ENCODE peak calls at places on chromosome 16, in nine cellular contexts. S is Calu3, Q is dorsolateral prefrontal cortex, G is AG04450, O is foreskin fibroblast, B is progenitor cell of endocrine pancreas, R is GM10248, U is Peyer's patch, H is stomach. N is an unnamed sample.

GRCh38 chr16:17345043-17345442 is 125.7 kb downstream of the XYLT1 start:
- DNase-seq in S (no peak), Q (no peak), G (peak; percentile 39), O (peak; percentile 42), B (no peak), R (no peak), U (no peak), H (no peak), N (no peak)

GRCh38 chr16:65285128-65286120 is 163.6 kb upstream of the CDH11 start:
- DNase-seq in S (no peak), Q (no peak), G (no peak), O (peak; percentile 45), B (no peak), R (no peak), U (no peak), H (no peak), N (no peak)

GRCh38 chr16:11297492-11298142 is 16.5 kb upstream of the PRM1 start:
- DNase-seq in S (peak; percentile 81), Q (peak; percentile 56), G (peak; percentile 33), O (peak; percentile 82), B (peak; percentile 26), R (peak; percentile 79), U (peak; percentile 66), H (peak; percentile 91), N (no peak)

GRCh38 chr16:83392743-83393142 is 415.0 kb upstream of the HSBP1 start:
- DNase-seq in S (no peak), Q (no peak), G (no peak), O (no peak), B (no peak), R (no peak), U (no peak), H (no peak), N (no peak)

GRCh38 chr16:67730326-67730725 is 11.2 kb upstream of the GFOD2 start:
- DNase-seq in S (no peak), Q (no peak), G (no peak), O (no peak), B (no peak), R (no peak), U (no peak), H (no peak), N (no peak)

GRCh38 chr16:28531777-28532744 is 6.7 kb downstream of the NUPR1 start:
- DNase-seq in S (peak; percentile 65), Q (no peak), G (no peak), O (peak; percentile 62), B (no peak), R (no peak), U (peak; percentile 85), H (peak; percentile 90), N (no peak)

GRCh38 chr16:815861-816260 is 15.3 kb upstream of the GNG13 start:
- DNase-seq in S (no peak), Q (no peak), G (no peak), O (no peak), B (no peak), R (no peak), U (no peak), H (no peak), N (no peak)

GRCh38 chr16:25111403-25112166 is at the start of gene LCMT1:
- DNase-seq in S (peak; percentile 92), Q (peak; percentile 73), G (peak; percentile 91), O (peak; percentile 98), B (peak; percentile 77), R (peak; percentile 96), U (peak; percentile 92), H (peak; percentile 92), N (peak; percentile 79)

GRCh38 chr16:8740775-8741355 is 56.6 kb downstream of the TMEM186 start:
- DNase-seq in S (no peak), Q (no peak), G (no peak), O (no peak), B (no peak), R (no peak), U (no peak), H (peak; percentile 55), N (no peak)

GRCh38 chr16:50522324-50522723 is 25.9 kb upstream of the NKD1 start:
- DNase-seq in S (no peak), Q (no peak), G (no peak), O (no peak), B (no peak), R (no peak), U (no peak), H (no peak), N (no peak)

DNA sequence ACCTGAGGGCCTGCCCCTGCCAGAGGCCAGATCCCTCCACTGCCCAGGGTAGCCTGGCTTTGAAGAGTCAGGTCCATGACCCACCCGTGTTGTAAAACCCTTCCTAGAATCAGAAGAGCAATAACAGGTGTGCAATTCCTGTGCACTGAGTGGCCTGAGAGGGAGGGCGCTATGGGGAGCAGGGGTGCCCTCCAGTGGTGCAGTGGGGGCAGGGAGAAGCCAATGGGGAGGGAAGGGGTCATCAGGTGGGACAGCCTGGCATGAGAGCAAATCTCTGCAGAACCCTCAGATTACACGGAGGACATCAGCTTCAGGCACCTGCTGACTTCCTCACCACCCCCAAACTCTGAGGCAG is 72.9 kb upstream of the ZNF469 start:
- DNase-seq in S (no peak), Q (no peak), G (no peak), O (no peak), B (no peak), R (no peak), U (no peak), H (no peak), N (no peak)
- TF ChIP-seq CTCF in S (peak; percentile 38), Q (no peak), G (peak; percentile 11), O (no peak), B (no peak), R (no peak), U (no peak), H (no peak), N (no peak)

DNA sequence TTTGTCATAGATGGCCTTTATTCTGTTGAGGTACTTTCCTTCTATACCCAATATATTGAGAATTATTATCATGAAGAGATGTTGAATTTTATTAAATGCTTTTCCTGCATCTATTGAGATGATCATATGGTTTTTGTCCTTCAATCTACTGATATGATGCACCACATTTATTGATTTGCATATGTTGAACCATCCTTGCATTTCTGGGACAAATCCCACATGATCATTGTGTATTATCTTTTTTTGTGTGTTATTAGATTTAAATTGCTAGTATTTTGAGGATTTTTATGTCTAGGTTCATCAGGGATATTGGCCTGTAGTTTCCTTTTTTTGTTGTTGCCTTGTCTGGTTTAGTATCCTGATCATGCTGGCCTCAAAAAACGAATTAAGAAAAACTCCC is 124.5 kb upstream of the CES5A start:
- DNase-seq in S (no peak), Q (no peak), G (no peak), O (no peak), B (no peak), R (no peak), U (no peak), H (no peak), N (no peak)
- TF ChIP-seq CTCF in S (no peak), Q (no peak), G (no peak), O (no peak), B (no peak), R (no peak), U (no peak), H (no peak), N (no peak)

DNA sequence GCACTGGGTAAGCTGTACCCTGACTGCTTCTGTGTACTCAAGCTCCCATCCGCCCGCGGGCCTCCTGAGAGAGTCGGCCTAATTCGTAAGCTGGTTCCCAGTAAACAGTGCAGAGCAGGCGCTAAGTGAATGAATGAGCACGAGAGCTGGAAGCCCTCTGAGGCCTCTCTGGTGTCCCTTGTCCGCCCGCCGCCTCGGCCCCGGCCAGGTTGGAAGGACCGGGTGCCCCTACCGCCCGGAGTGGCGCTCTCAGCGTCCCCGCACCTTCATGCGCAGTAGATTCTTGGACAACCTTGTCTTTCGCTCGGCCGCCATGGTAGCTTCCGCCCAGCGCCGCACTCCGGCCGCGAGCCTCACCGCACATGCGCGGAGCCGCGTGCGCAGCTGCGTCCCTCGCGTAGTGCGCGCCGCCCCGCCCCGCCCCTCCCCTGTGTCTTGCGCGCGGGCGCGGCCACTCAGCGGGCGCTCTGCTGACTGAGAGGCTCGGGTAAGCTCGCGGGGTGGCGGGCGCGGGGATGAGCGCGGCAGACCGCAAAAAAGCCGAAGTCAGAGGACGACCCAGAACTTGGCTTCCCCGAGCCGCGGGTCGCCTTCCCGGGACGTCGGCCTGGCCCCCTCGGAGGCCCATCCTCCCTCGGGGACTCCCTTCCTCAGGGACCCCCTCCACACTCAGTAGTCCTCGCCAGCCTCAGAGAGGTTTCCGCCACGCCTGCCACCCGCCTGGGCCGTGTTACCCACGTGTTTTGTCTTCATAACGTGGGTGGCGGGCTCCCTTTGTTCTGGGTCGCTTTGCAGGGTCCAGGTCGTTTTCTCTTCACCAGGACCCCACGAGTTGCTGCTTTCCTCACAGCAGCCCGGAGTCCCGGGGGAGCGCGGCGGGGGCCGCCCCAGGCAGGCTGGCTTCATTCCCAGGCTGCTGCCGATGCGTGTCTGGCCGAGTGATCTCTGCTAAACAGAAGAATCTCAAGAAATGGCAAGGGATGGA is at the start of gene MPHOSPH6:
- DNase-seq in S (peak; percentile 94), Q (peak; percentile 76), G (peak; percentile 69), O (peak; percentile 98), B (peak; percentile 88), R (peak; percentile 95), U (peak; percentile 95), H (peak; percentile 94), N (peak; percentile 84)
- TF ChIP-seq CTCF in S (no peak), Q (peak; percentile 24), G (no peak), O (no peak), B (no peak), R (no peak), U (no peak), H (peak; percentile 10), N (no peak)

DNA sequence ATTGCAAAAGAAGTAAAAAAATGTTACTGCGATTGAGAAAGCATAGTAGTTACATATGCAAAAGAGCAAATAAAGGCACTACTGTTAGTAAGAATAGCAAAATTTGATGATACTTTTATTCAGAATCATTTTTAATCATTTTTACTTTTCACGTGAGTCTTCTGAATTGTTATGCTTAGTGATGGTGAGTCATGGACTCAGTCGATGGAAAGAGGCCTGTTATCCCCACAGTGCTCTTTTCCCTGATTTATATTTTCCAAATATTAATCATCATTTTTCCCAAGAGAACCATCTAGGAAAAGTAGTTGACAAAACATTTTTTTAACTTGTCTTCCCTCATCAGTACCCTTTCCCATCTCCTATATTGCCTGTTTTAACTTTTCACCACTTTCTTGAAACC is 181.1 kb downstream of the CHD9 start:
- DNase-seq in S (no peak), Q (no peak), G (no peak), O (no peak), B (no peak), R (no peak), U (no peak), H (no peak), N (no peak)
- TF ChIP-seq CTCF in S (no peak), Q (no peak), G (no peak), O (no peak), B (no peak), R (no peak), U (no peak), H (no peak), N (no peak)

DNA sequence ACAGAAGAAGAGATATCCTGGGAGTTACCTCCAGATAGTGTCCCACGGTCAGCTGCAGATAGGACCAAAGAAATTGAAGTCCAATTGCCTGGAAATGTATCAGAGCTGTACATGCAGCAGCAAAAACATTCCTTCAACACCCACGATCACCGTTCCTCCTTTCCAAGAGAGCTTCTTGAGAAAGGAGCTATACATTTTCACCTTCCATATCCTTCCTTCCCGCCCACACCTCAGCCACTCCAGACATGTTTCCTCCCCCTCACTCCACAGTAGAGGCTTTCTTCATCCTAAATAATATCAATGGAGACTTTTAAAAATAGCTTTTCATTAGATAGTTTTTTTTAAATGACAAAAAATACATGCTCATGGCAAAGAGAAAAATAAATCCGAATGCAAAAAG is 87.6 kb downstream of the HS3ST2 start:
- DNase-seq in S (no peak), Q (no peak), G (no peak), O (no peak), B (no peak), R (no peak), U (no peak), H (no peak), N (no peak)
- TF ChIP-seq CTCF in S (no peak), Q (no peak), G (no peak), O (no peak), B (no peak), R (no peak), U (no peak), H (no peak), N (no peak)

GRCh38 chr16:2057438-2057837 is 9.7 kb downstream of the TSC2 start:
- DNase-seq in S (no peak), Q (no peak), G (no peak), O (no peak), B (no peak), R (no peak), U (no peak), H (no peak), N (no peak)
- TF ChIP-seq CTCF in S (no peak), Q (no peak), G (no peak), O (no peak), B (no peak), R (no peak), U (no peak), H (no peak), N (no peak)